ENCODE peak calls at places on chromosomes 3 and 15, in eight cellular contexts. E, J, O, Z, C, S, A and F are unnamed samples.

GRCh38 chr3:133988631-133989161 is 41.0 kb downstream of the SLCO2A1 start:
- DNase-seq in O (no peak), Z (no peak), S (no peak), J (peak; percentile 40), E (no peak), C (no peak), A (no peak), F (no peak)

GRCh38 chr3:129610276-129610675 is 3.8 kb upstream of the PLXND1 start:
- DNase-seq in J (no peak), C (no peak), O (no peak), A (no peak), S (no peak), E (no peak), Z (no peak), F (no peak)

GRCh38 chr3:39108309-39108708 is 829 bp downstream of the TTC21A start:
- DNase-seq in A (no peak), O (no peak), C (no peak), Z (no peak), J (no peak), S (no peak), E (no peak), F (no peak)

GRCh38 chr15:93311620-93312019 is 222.6 kb upstream of the RGMA start:
- DNase-seq in C (no peak), E (no peak), O (no peak), J (no peak), S (no peak), A (no peak), Z (no peak), F (no peak)

GRCh38 chr3:58072046-58072445 is 63.8 kb downstream of the FLNB start:
- DNase-seq in C (peak; percentile 80), E (no peak), J (no peak), O (peak; percentile 98), Z (peak; percentile 81), S (no peak), A (no peak), F (no peak)

GRCh38 chr15:38705421-38706219 is 141.0 kb upstream of the RASGRP1 start:
- DNase-seq in O (no peak), J (no peak), E (no peak), Z (no peak), A (no peak), C (no peak), S (no peak), F (no peak)

GRCh38 chr15:38049876-38050275 is 115.4 kb downstream of the TMCO5A start:
- DNase-seq in C (peak; percentile 66), E (no peak), A (no peak), Z (no peak), O (no peak), J (no peak), S (peak; percentile 79), F (no peak)

GRCh38 chr3:38102073-38102844 is 34.7 kb downstream of the ACAA1 start:
- DNase-seq in Z (no peak), S (no peak), C (no peak), E (no peak), A (no peak), J (no peak), O (no peak), F (no peak)

GRCh38 chr3:55094691-55095090 is 166.8 kb upstream of the LRTM1 start:
- DNase-seq in J (no peak), E (no peak), O (no peak), C (no peak), Z (peak; percentile 32), S (no peak), A (no peak), F (no peak)

GRCh38 chr3:43410575-43410974 is 124.2 kb downstream of the SNRK start:
- DNase-seq in A (no peak), C (no peak), Z (peak; percentile 62), O (no peak), E (no peak), J (no peak), S (no peak), F (no peak)

GRCh38 chr3:11641316-11641682 is 2.4 kb downstream of the VGLL4 start:
- DNase-seq in O (no peak), A (no peak), J (no peak), Z (peak; percentile 77), C (peak; percentile 80), S (no peak), E (no peak), F (no peak)

GRCh38 chr15:32979710-32980109 is 214.8 kb downstream of the FMN1 start:
- DNase-seq in E (no peak), C (peak; percentile 95), O (peak; percentile 100), J (no peak), S (peak; percentile 87), Z (peak; percentile 98), A (no peak), F (peak; percentile 86)

GRCh38 chr3:173502983-173503568 is 105.5 kb downstream of the NLGN1 start:
- DNase-seq in S (peak; percentile 68), Z (peak; percentile 35), E (no peak), O (peak; percentile 71), A (no peak), C (peak; percentile 76), J (no peak), F (peak; percentile 69)

GRCh38 chr15:32851619-32852416 is 134.0 kb downstream of the GREM1 start:
- DNase-seq in S (peak; percentile 98), A (no peak), E (no peak), Z (peak; percentile 96), O (peak; percentile 86), C (peak; percentile 96), J (no peak), F (peak; percentile 51)

GRCh38 chr15:64163662-64164362 is 990 bp upstream of the PPIB start:
- DNase-seq in S (no peak), E (peak; percentile 43), C (no peak), A (no peak), J (no peak), Z (no peak), O (no peak), F (no peak)

GRCh38 chr3:71885001-71885400 is 100.1 kb upstream of the PROK2 start:
- DNase-seq in S (no peak), Z (no peak), A (no peak), O (peak; percentile 36), J (no peak), E (no peak), C (no peak), F (peak; percentile 61)

GRCh38 chr3:151561878-151562277 is 101.0 kb upstream of the IGSF10 start:
- DNase-seq in A (no peak), Z (peak; percentile 16), E (no peak), S (peak; percentile 41), O (peak; percentile 60), J (no peak), C (no peak), F (no peak)

GRCh38 chr15:64051645-64052259 is 5.5 kb upstream of the DAPK2 start:
- DNase-seq in E (no peak), A (no peak), S (no peak), C (no peak), J (no peak), O (no peak), Z (no peak), F (no peak)

GRCh38 chr3:122382888-122383666 is at the start of gene MIX23:
- DNase-seq in A (peak; percentile 81), O (peak; percentile 57), C (peak; percentile 81), Z (peak; percentile 75), J (peak; percentile 90), E (peak; percentile 85), S (peak; percentile 85), F (peak; percentile 47)

GRCh38 chr3:138593488-138594149 is 441 bp downstream of the CEP70 start:
- DNase-seq in Z (peak; percentile 7), O (no peak), C (no peak), J (no peak), E (no peak), S (no peak), A (no peak), F (no peak)

GRCh38 chr3:33936921-33937210 is 138.4 kb downstream of the PDCD6IP start:
- DNase-seq in Z (no peak), J (no peak), O (no peak), C (no peak), A (no peak), S (no peak), E (no peak), F (no peak)

GRCh38 chr3:65895084-65895483 is 143.6 kb downstream of the MAGI1 start:
- DNase-seq in E (no peak), J (no peak), S (no peak), Z (no peak), A (no peak), C (no peak), O (no peak), F (no peak)

GRCh38 chr3:106013971-106014370 is 145.2 kb upstream of the CBLB start:
- DNase-seq in J (peak; percentile 61), O (peak; percentile 93), C (peak; percentile 94), E (no peak), Z (peak; percentile 99), A (no peak), S (peak; percentile 99), F (no peak)

GRCh38 chr3:44955917-44956316 is 20.1 kb downstream of the ZDHHC3 start:
- DNase-seq in Z (no peak), C (no peak), O (no peak), E (no peak), S (no peak), A (no peak), J (no peak), F (no peak)

GRCh38 chr15:101049856-101050646 is 130.9 kb downstream of the LRRK1 start:
- DNase-seq in O (no peak), J (peak; percentile 4), S (no peak), A (peak; percentile 32), C (peak; percentile 47), E (peak; percentile 22), Z (no peak), F (no peak)
- TF ChIP-seq CTCF in O (no peak), J (no peak), S (no peak), A (no peak), C (no peak), E (no peak), Z (no peak), F (no peak)

GRCh38 chr3:42043116-42043796 is 47.9 kb upstream of the TRAK1 start:
- DNase-seq in C (peak; percentile 80), J (peak; percentile 71), E (no peak), Z (peak; percentile 49), O (peak; percentile 78), A (peak; percentile 46), S (peak; percentile 80), F (peak; percentile 94)
- H3K4me3 ChIP-seq in C (no peak overlapping the region), J (no peak overlapping the region), E (no peak overlapping the region), Z (no peak overlapping the region), O (no peak overlapping the region), A (no peak overlapping the region), S (peak overlapping the region; percentile 2), F (no peak overlapping the region)

GRCh38 chr3:177307391-177307790 is 110.1 kb upstream of the TBL1XR1 start:
- DNase-seq in O (no peak), J (no peak), Z (no peak), C (no peak), E (no peak), S (no peak), A (no peak), F (no peak)
- TF ChIP-seq CTCF in O (no peak), J (no peak), Z (no peak), C (no peak), E (no peak), S (no peak), A (no peak), F (no peak)

DNA sequence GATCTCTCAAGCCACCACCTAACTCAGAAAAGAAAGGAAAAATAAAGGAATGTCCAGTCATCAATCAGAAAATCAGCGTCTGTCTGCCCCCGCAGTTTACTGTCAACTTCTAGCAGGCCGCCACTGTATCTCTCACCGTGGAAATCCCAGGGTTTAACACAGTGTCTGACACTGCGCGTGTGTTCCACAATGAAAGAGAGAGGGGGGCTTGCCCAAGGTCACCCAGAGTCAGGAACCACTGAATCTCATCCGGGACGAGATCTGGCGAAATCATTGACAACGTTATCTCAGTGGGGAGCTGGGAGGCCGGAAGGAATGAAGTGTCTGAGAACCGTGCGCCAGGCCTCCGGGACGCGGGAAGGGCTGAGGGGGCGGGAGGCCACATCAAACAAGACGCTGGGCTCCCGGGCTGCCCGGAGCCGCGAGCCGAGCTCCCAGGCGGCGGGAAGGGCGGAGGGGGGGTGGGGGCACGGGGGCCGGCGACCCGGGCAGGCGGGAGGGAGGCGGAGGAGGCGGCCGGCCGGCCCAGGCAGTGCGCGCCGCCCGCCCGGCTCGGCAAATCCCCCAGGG is 2.2 kb upstream of the HES1 start:
- DNase-seq in S (peak; percentile 50), C (no peak), O (peak; percentile 72), A (peak; percentile 66), J (peak; percentile 82), E (peak; percentile 61), Z (peak; percentile 55), F (no peak)
- H3K4me3 ChIP-seq in S (peak overlapping the region; percentile 34), C (peak overlapping the region; percentile 34), O (peak overlapping the region; percentile 41), A (peak overlapping the region; percentile 23), J (no peak overlapping the region), E (peak overlapping the region; percentile 62), Z (peak overlapping the region; percentile 59), F (peak overlapping the region; percentile 32)